ENCODE peak calls at places on chromosome 20, in eight cellular contexts. D is glutamatergic neuron, P is NAMALWA, F is C1 segment of cervical spinal cord, E is T-helper 2 cell, R is SIG-M5, N is Kasumi-1, M is GM23248. I is an unnamed sample.

GRCh38 chr20:15823718-15824117 is 749.5 kb downstream of the KIF16B start:
- DNase-seq in N (no peak), P (no peak), M (no peak), D (no peak), E (no peak), R (no peak), F (no peak), I (no peak)

GRCh38 chr20:49785851-49786174 is 26.8 kb upstream of the SLC9A8 start:
- DNase-seq in N (no peak), E (no peak), P (peak), R (no peak), M (no peak), D (no peak), F (no peak), I (no peak)

GRCh38 chr20:44495257-44495656 is 19.6 kb downstream of the TTPAL start:
- DNase-seq in P (no peak), M (peak), F (no peak), E (no peak), N (no peak), D (no peak), R (peak), I (no peak)

GRCh38 chr20:49078310-49078709 is 32.2 kb downstream of the CSE1L start:
- DNase-seq in N (no peak), M (no peak), R (no peak), D (no peak), E (no peak), F (no peak), P (no peak), I (no peak)

GRCh38 chr20:25058051-25058796 is at the start of gene ACSS1:
- DNase-seq in D (no peak), N (peak), E (peak), F (peak), P (peak), R (no peak), M (peak), I (peak)

GRCh38 chr20:53524589-53525311 is 68.9 kb downstream of the ZNF217 start:
- DNase-seq in D (peak), P (no peak), E (no peak), N (no peak), F (no peak), R (no peak), M (no peak), I (peak)

GRCh38 chr20:6708010-6708409 is 59.5 kb upstream of the BMP2 start:
- DNase-seq in E (no peak), R (no peak), P (no peak), D (no peak), F (no peak), M (peak), N (no peak), I (no peak)

GRCh38 chr20:41862023-41862422 is 243.8 kb upstream of the CHD6 start:
- DNase-seq in P (no peak), M (no peak), D (no peak), R (no peak), E (no peak), F (no peak), N (no peak), I (peak)

GRCh38 chr20:51380401-51381385 is 161.8 kb downstream of the NFATC2 start:
- DNase-seq in M (no peak), N (no peak), D (no peak), F (no peak), P (peak), E (no peak), R (no peak), I (no peak)

GRCh38 chr20:5353624-5354496 is 37.1 kb upstream of the PROKR2 start:
- DNase-seq in R (no peak), P (no peak), D (no peak), N (peak), M (peak), F (no peak), E (no peak), I (no peak)

GRCh38 chr20:46964299-46965123 is 69.9 kb downstream of the EYA2 start:
- DNase-seq in E (no peak), N (no peak), M (no peak), F (no peak), D (no peak), P (peak), R (no peak), I (no peak)

GRCh38 chr20:20520776-20521175 is 152.9 kb downstream of the INSM1 start:
- DNase-seq in P (no peak), F (no peak), M (peak), D (no peak), E (no peak), N (no peak), R (no peak), I (no peak)

GRCh38 chr20:57037689-57038088 is 228.8 kb downstream of the BMP7 start:
- DNase-seq in F (no peak), D (no peak), N (no peak), R (no peak), P (no peak), E (no peak), M (no peak), I (no peak)

GRCh38 chr20:41047975-41048305 is 19.3 kb downstream of the TOP1 start:
- DNase-seq in R (no peak), F (no peak), P (peak), M (peak), D (no peak), N (no peak), E (no peak), I (no peak)

GRCh38 chr20:57246008-57246407 is 20.4 kb downstream of the BMP7 start:
- DNase-seq in P (no peak), M (no peak), D (no peak), E (no peak), F (no peak), N (no peak), R (no peak), I (no peak)

GRCh38 chr20:47280228-47280627 is 76.3 kb downstream of the ZMYND8 start:
- DNase-seq in M (no peak), E (no peak), P (no peak), D (no peak), F (no peak), R (no peak), N (no peak), I (peak)

GRCh38 chr20:4234128-4234527 is 218.8 kb upstream of the RNF24 start:
- DNase-seq in M (peak), F (peak), D (no peak), N (no peak), R (no peak), E (no peak), P (no peak), I (no peak)

GRCh38 chr20:1463971-1464570 is 2.6 kb downstream of the NSFL1C start:
- DNase-seq in R (no peak), D (no peak), N (no peak), P (no peak), F (no peak), M (peak), E (no peak), I (no peak)

GRCh38 chr20:61822396-61822795 is 243.3 kb downstream of the TAF4 start:
- DNase-seq in P (no peak), F (no peak), D (peak), N (no peak), E (no peak), R (no peak), M (no peak), I (no peak)

GRCh38 chr20:2329286-2329685 is 33.5 kb downstream of the TGM3 start:
- DNase-seq in R (no peak), M (no peak), N (no peak), P (no peak), D (no peak), F (no peak), E (no peak), I (no peak)

GRCh38 chr20:53940883-53941546 is 129.4 kb downstream of the BCAS1 start:
- DNase-seq in D (no peak), E (no peak), P (no peak), F (no peak), R (no peak), M (peak), N (no peak), I (peak)

GRCh38 chr20:57779401-57780003 is 69.7 kb upstream of the PMEPA1 start:
- DNase-seq in E (no peak), P (no peak), F (no peak), M (no peak), D (no peak), N (no peak), R (no peak), I (no peak)

GRCh38 chr20:23937303-23938117 is 51.1 kb downstream of the GGTLC1 start:
- DNase-seq in P (peak), E (peak), F (peak), D (peak), M (peak), N (peak), R (no peak), I (peak)

GRCh38 chr20:50318709-50319108 is 128.1 kb downstream of the CEBPB start:
- DNase-seq in F (no peak), D (no peak), N (no peak), E (no peak), M (no peak), R (no peak), P (no peak), I (no peak)

GRCh38 chr20:47438464-47439381 is 63.0 kb upstream of the NCOA3 start:
- DNase-seq in E (no peak), R (no peak), M (no peak), D (no peak), F (no peak), P (no peak), N (no peak), I (no peak)

GRCh38 chr20:23081263-23081811 is 4.8 kb downstream of the CD93 start:
- DNase-seq in R (no peak), M (no peak), E (no peak), F (no peak), N (no peak), P (no peak), D (no peak), I (no peak)

GRCh38 chr20:21240394-21240793 is 62.7 kb upstream of the XRN2 start:
- DNase-seq in D (no peak), P (no peak), R (no peak), F (no peak), E (no peak), N (no peak), M (no peak), I (no peak)

GRCh38 chr20:18702736-18703135 is 110.8 kb upstream of the SCP2D1 start:
- DNase-seq in D (no peak), P (no peak), R (no peak), M (peak), N (no peak), E (no peak), F (no peak), I (no peak)

GRCh38 chr20:1430004-1430451 is 36.6 kb downstream of the NSFL1C start:
- DNase-seq in D (no peak), R (no peak), P (no peak), M (peak), N (no peak), F (no peak), E (no peak), I (no peak)

GRCh38 chr20:41255655-41256054 is 61.9 kb downstream of the ZHX3 start:
- DNase-seq in D (no peak), P (no peak), N (no peak), F (peak), E (no peak), M (no peak), R (no peak), I (no peak)

GRCh38 chr20:9616455-9616805 is 102.0 kb downstream of the LAMP5 start:
- DNase-seq in F (no peak), R (no peak), P (no peak), M (no peak), D (no peak), E (no peak), N (no peak), I (no peak)

GRCh38 chr20:58926802-58927489 is 54.1 kb upstream of the NELFCD start:
- DNase-seq in E (no peak), P (no peak), F (no peak), D (no peak), M (no peak), R (no peak), N (no peak), I (no peak)

GRCh38 chr20:62242196-62242595 is 3.9 kb downstream of the OSBPL2 start:
- DNase-seq in F (no peak), P (no peak), E (no peak), M (no peak), N (no peak), R (no peak), D (no peak), I (no peak)

GRCh38 chr20:62714799-62715198 is 6.2 kb downstream of the NTSR1 start:
- DNase-seq in N (no peak), E (no peak), P (no peak), D (no peak), F (no peak), M (no peak), R (no peak), I (no peak)

GRCh38 chr20:32828029-32828666 is 8.4 kb downstream of the MAPRE1 start:
- DNase-seq in D (no peak), M (peak), E (no peak), R (no peak), F (no peak), N (no peak), P (no peak), I (no peak)

GRCh38 chr20:35092524-35093244 is at the start of gene TRPC4AP:
- DNase-seq in F (peak), M (peak), N (peak), P (peak), D (peak), E (peak), R (no peak), I (peak)

GRCh38 chr20:37226889-37227288 is 34.7 kb downstream of the GHRH start:
- DNase-seq in R (no peak), F (no peak), E (no peak), M (no peak), N (no peak), P (no peak), D (no peak), I (no peak)

GRCh38 chr20:21391495-21392298 is 5.6 kb downstream of the NKX2-4 start:
- DNase-seq in P (no peak), R (no peak), F (no peak), D (peak), M (no peak), E (no peak), N (no peak), I (peak)

GRCh38 chr20:12068146-12068545 is 150.5 kb downstream of the BTBD3 start:
- DNase-seq in M (no peak), N (no peak), P (no peak), F (no peak), E (no peak), D (no peak), R (no peak), I (peak)